ENCODE peak calls at places on chromosomes 1 and 21, in seven cellular contexts. Q is mesendoderm, Y is mesenchymal stem cell, N is H1, E is H9, T is neuronal stem cell, I is trophoblast cell. Z is an unnamed sample.

GRCh38 chr1:2604854-2605753 is 18.5 kb downstream of the PRXL2B start:
- DNase-seq in Q (no peak), Y (no peak), N (no peak), E (no peak), T (no peak), I (no peak), Z (no peak)

GRCh38 chr1:57506941-57507340 is 83.1 kb upstream of the DAB1 start:
- DNase-seq in Q (no peak), Y (no peak), N (no peak), E (no peak), T (no peak), I (no peak), Z (no peak)

GRCh38 chr1:51313961-51314777 is 16.2 kb downstream of the TTC39A start:
- DNase-seq in Q (no peak), Y (peak; percentile 81), N (no peak), E (no peak), T (no peak), I (peak; percentile 63), Z (peak; percentile 87)

GRCh38 chr1:169890761-169891538 is 2.7 kb downstream of the SCYL3 start:
- DNase-seq in Q (peak; percentile 82), Y (peak; percentile 8), N (no peak), E (no peak), T (no peak), I (peak; percentile 90), Z (no peak)

GRCh38 chr1:229696385-229696784 is 70.3 kb downstream of the URB2 start:
- DNase-seq in Q (peak; percentile 36), Y (no peak), N (no peak), E (peak; percentile 72), T (no peak), I (no peak), Z (no peak)

GRCh38 chr1:180228648-180229482 is 1.2 kb upstream of the LHX4 start:
- DNase-seq in Q (peak; percentile 48), Y (peak; percentile 30), N (no peak), E (no peak), T (no peak), I (peak; percentile 50), Z (no peak)

GRCh38 chr21:39630191-39630591 is 17.5 kb downstream of the B3GALT5 start:
- DNase-seq in Q (no peak), Y (peak; percentile 76), N (no peak), E (no peak), T (no peak), I (no peak), Z (peak; percentile 25)

GRCh38 chr1:206944703-206945102 is 1.6 kb downstream of the PIGR start:
- DNase-seq in Q (no peak), Y (no peak), N (no peak), E (no peak), T (no peak), I (no peak), Z (no peak)

GRCh38 chr1:205274041-205274691 is 46.4 kb downstream of the TMCC2 start:
- DNase-seq in Q (peak; percentile 79), Y (no peak), N (no peak), E (peak; percentile 65), T (no peak), I (peak; percentile 77), Z (no peak)

GRCh38 chr1:62058951-62059350 is 135.7 kb upstream of the L1TD1 start:
- DNase-seq in Q (peak; percentile 87), Y (no peak), N (peak; percentile 44), E (peak; percentile 56), T (no peak), I (peak; percentile 48), Z (no peak)

DNA sequence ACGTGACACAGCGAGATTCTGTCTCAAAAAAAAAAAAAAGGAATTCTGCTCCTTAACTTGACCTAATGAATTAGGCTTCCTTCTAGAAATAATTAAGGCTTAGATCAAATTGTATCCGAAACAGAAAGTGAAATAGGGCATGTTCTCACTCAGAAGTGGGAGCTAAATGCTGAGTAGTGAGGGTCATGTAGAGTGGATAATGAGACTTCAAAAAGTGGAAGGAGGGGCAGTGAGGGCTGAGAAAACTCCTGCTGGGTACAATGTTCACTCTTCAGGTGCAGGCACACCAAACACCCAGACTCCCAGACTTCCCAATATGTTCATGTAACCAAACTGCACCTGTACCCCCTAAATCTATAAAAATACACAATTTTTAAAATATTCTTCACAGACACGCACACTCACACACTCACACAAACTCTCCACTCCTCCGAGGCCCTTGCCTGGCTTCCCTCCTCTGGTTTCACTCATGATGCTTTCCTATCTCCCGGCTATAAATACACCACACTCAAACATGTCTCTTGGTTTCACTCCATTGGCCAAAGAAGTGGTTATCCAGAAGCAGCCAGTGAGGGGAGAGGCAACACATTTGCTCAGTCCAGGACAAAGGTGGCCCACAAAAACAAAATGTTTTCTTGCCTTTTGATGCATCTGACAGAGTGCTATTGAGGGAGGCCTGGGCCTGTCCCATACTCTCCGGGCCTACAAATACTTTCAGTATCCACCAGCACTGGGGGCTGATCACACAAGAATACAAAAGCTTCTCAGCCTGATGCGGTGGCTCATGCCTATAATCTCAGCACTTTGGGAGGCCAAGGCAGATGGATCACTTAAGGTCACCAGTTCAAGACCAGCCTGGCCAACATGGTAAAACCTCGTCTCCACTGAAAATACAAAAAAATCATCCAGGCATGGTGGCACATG is 249.2 kb downstream of the TOMM20 start:
- DNase-seq in Q (no peak), Y (no peak), N (no peak), E (no peak), T (no peak), I (no peak), Z (no peak)
- H3K23ac ChIP-seq in Q (no peak overlapping the region), Y (no peak overlapping the region), N (no peak overlapping the region), E (no peak overlapping the region), T (no peak overlapping the region), I (no peak overlapping the region), Z (no peak overlapping the region)

GRCh38 chr1:15187175-15187810 is 33.7 kb downstream of the TMEM51 start:
- DNase-seq in Q (no peak), Y (peak; percentile 64), N (no peak), E (no peak), T (no peak), I (no peak), Z (no peak)

GRCh38 chr1:15186073-15186845 is 32.7 kb downstream of the TMEM51 start:
- DNase-seq in Q (no peak), Y (no peak), N (no peak), E (no peak), T (no peak), I (no peak), Z (no peak)

GRCh38 chr1:15186846-15187151 is 33.3 kb downstream of the TMEM51 start:
- DNase-seq in Q (no peak), Y (peak; percentile 53), N (no peak), E (peak; percentile 60), T (no peak), I (no peak), Z (no peak)

GRCh38 chr1:15184445-15185103 is 31.0 kb downstream of the TMEM51 start:
- DNase-seq in Q (no peak), Y (no peak), N (no peak), E (no peak), T (no peak), I (no peak), Z (no peak)

DNA sequence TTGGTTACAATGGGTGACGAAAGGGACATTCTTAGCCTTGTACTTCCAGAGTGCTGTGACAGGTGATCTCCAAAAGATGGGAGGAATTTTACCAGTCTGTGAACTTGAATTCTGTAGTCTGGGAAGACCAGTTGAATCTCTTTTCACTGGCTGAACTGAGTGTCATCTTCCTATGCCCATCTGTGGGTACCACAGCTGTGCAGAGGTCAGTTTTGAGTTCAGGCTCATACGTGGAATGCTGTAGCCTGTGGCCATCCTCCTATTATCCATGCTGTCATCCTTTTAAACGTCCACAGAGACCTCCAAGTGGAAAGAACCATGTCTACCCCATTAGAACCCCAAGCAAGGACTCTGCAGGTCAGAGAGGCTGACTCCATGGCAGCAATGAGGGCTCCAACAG is 32.1 kb downstream of the TMEM51 start:
- DNase-seq in Q (no peak), Y (no peak), N (no peak), E (no peak), T (no peak), I (no peak), Z (no peak)
- H3K23ac ChIP-seq in Q (no peak overlapping the region), Y (peak overlapping the region; percentile 77), N (no peak overlapping the region), E (no peak overlapping the region), T (no peak overlapping the region), I (no peak overlapping the region), Z (no peak overlapping the region)

GRCh38 chr1:193326296-193326695 is 139.9 kb upstream of the B3GALT2 start:
- DNase-seq in Q (peak; percentile 39), Y (no peak), N (no peak), E (no peak), T (no peak), I (no peak), Z (no peak)
- H3K23ac ChIP-seq in Q (no peak overlapping the region), Y (no peak overlapping the region), N (no peak overlapping the region), E (no peak overlapping the region), T (no peak overlapping the region), I (no peak overlapping the region), Z (no peak overlapping the region)

GRCh38 chr1:231619257-231619634 is 7.3 kb upstream of the DISC1 start:
- DNase-seq in Q (no peak), Y (no peak), N (no peak), E (no peak), T (no peak), I (no peak), Z (no peak)
- H3K23ac ChIP-seq in Q (no peak overlapping the region), Y (no peak overlapping the region), N (no peak overlapping the region), E (no peak overlapping the region), T (no peak overlapping the region), I (no peak overlapping the region), Z (no peak overlapping the region)

GRCh38 chr1:106249365-106249764 is 807.1 kb upstream of the PRMT6 start:
- DNase-seq in Q (no peak), Y (no peak), N (no peak), E (no peak), T (no peak), I (no peak), Z (no peak)
- H3K23ac ChIP-seq in Q (no peak overlapping the region), Y (no peak overlapping the region), N (no peak overlapping the region), E (no peak overlapping the region), T (no peak overlapping the region), I (no peak overlapping the region), Z (no peak overlapping the region)

GRCh38 chr1:109739738-109740614 is 862 bp downstream of the GSTM3 start:
- DNase-seq in Q (peak; percentile 63), Y (peak; percentile 89), N (no peak), E (peak; percentile 78), T (peak; percentile 84), I (peak; percentile 72), Z (peak; percentile 55)

DNA sequence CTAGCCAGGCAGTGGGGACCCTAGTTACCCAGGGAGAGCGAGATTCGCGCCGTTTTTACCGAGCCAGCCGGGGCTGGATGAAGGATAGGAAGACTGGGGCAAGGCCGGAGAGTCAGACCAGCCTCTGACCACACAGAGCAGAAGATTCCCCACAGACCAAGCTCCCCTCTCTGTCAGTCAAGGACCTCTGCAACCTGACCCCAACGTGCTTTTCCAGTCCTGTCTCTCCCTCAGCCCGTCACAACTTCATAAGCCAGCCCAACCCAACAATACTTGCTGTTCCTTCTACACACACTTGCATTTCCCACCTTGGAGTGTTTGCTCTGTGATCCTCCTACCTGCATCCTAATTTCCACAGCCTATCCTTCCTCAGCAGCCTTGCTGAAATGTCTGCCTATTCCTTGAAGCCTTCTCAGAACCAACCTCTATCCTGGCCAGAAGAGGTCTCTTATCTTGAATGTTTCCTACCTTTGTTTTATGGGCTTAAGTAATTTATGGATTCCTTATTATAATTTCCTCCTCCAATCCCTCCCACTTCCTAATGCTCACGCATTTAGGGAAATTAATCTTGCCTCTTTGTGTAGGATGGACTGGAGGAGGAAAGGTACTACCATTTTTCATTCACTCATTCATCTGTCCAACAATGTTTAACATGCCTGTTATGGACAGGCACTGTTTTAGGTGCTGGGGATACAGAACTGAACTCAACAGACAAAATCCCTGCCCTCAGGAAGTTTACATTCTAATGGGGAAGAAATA is at the start of gene GSTM3:
- DNase-seq in Q (peak; percentile 35), Y (no peak), N (no peak), E (peak; percentile 52), T (no peak), I (peak; percentile 7), Z (no peak)
- H3K23ac ChIP-seq in Q (no peak within 1 kb of the TSS), Y (no peak within 1 kb of the TSS), N (no peak within 1 kb of the TSS), E (no peak within 1 kb of the TSS), T (peak within 1 kb of the TSS; percentile 75), I (peak within 1 kb of the TSS; percentile 89), Z (peak within 1 kb of the TSS; percentile 77)